ENCODE peak calls at places on chromosome 19, in nine cellular contexts. I, B, L, R, V, J, S, Q and G are unnamed samples.

GRCh38 chr19:7294571-7295212 is 478 bp upstream of the INSR start:
- DNase-seq in I (peak; percentile 69), B (peak; percentile 14), L (no peak), R (no peak), V (peak; percentile 91), J (no peak), S (no peak), Q (no peak), G (peak; percentile 53)

GRCh38 chr19:48628486-48629296 is 8.5 kb downstream of the DBP start:
- DNase-seq in I (no peak), B (no peak), L (no peak), R (no peak), V (peak; percentile 82), J (no peak), S (no peak), Q (no peak), G (no peak)

GRCh38 chr19:17026041-17026658 is 460 bp downstream of the CPAMD8 start:
- DNase-seq in I (no peak), B (no peak), L (no peak), R (no peak), V (peak; percentile 71), J (no peak), S (no peak), Q (no peak), G (peak; percentile 52)

GRCh38 chr19:47725759-47726401 is 12.7 kb downstream of the EHD2 start:
- DNase-seq in I (no peak), B (no peak), L (peak; percentile 78), R (no peak), V (no peak), J (peak; percentile 84), S (no peak), Q (no peak), G (no peak)

GRCh38 chr19:1106841-1107654 is 3.3 kb downstream of the GPX4 start:
- DNase-seq in I (no peak), B (no peak), L (peak; percentile 42), R (no peak), V (no peak), J (no peak), S (no peak), Q (no peak), G (no peak)

GRCh38 chr19:51688665-51689571 is 4.2 kb upstream of the SPACA6 start:
- DNase-seq in I (peak; percentile 95), B (peak; percentile 98), L (peak; percentile 75), R (peak; percentile 95), V (peak; percentile 98), J (no peak), S (no peak), Q (no peak), G (peak; percentile 77)

GRCh38 chr19:54186934-54187381 is 2.4 kb downstream of the MBOAT7 start:
- DNase-seq in I (no peak), B (no peak), L (no peak), R (no peak), V (peak; percentile 74), J (no peak), S (no peak), Q (no peak), G (no peak)

GRCh38 chr19:54452626-54453025 is 3.6 kb downstream of the LENG8 start:
- DNase-seq in I (no peak), B (no peak), L (no peak), R (no peak), V (peak; percentile 61), J (no peak), S (no peak), Q (no peak), G (no peak)

GRCh38 chr19:51564791-51565190 is 6.3 kb upstream of the ZNF175 start:
- DNase-seq in I (no peak), B (no peak), L (no peak), R (no peak), V (no peak), J (no peak), S (no peak), Q (no peak), G (no peak)

GRCh38 chr19:54153731-54154326 is 5.7 kb downstream of the LENG1 start:
- DNase-seq in I (no peak), B (no peak), L (no peak), R (no peak), V (no peak), J (no peak), S (no peak), Q (no peak), G (no peak)

GRCh38 chr19:49557641-49558325 is 22.6 kb downstream of the NOSIP start:
- DNase-seq in I (no peak), B (no peak), L (no peak), R (no peak), V (no peak), J (no peak), S (no peak), Q (no peak), G (no peak)

GRCh38 chr19:35264281-35265125 is 4.3 kb upstream of the USF2 start:
- DNase-seq in I (peak; percentile 10), B (no peak), L (no peak), R (no peak), V (peak; percentile 46), J (no peak), S (no peak), Q (no peak), G (no peak)

GRCh38 chr19:23393121-23393520 is 2.1 kb downstream of the ZNF91 start:
- DNase-seq in I (no peak), B (no peak), L (no peak), R (no peak), V (no peak), J (no peak), S (no peak), Q (no peak), G (no peak)

GRCh38 chr19:42465827-42466280 is 23.1 kb upstream of the CXCL17 start:
- DNase-seq in I (no peak), B (no peak), L (no peak), R (no peak), V (no peak), J (no peak), S (no peak), Q (no peak), G (no peak)

GRCh38 chr19:10517361-10517759 is at the start of gene S1PR5:
- DNase-seq in I (no peak), B (no peak), L (no peak), R (no peak), V (peak; percentile 81), J (no peak), S (no peak), Q (peak; percentile 32), G (peak; percentile 73)

GRCh38 chr19:15213715-15214381 is 13.1 kb upstream of the NOTCH3 start:
- DNase-seq in I (peak; percentile 61), B (no peak), L (no peak), R (no peak), V (peak; percentile 90), J (no peak), S (no peak), Q (no peak), G (peak; percentile 46)

DNA sequence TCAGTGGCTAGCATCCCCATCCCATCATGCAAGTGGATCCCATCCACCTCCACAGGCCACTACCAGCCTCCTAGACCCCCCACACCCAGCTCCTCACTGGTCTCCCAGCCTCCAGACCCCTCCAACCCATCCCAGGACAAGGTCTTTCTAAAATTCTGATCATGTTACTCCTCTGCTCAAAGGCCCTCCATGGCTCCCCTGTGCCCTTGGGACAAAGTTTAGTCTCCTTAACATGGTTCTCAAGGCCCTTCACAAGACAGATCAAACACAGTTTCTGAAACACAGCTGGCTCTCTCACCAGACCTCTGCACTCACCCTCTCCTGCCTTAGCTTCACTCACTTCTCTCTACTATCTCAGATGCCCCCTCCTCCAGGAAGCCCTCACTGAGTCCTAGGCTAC is 9.3 kb downstream of the CEACAM19 start:
- DNase-seq in I (no peak), B (no peak), L (no peak), R (no peak), V (no peak), J (no peak), S (no peak), Q (no peak), G (no peak)
- TF ChIP-seq CTCF in I (no peak), B (no peak), L (no peak), R (no peak), V (no peak), J (no peak), S (no peak), Q (no peak), G (no peak)

DNA sequence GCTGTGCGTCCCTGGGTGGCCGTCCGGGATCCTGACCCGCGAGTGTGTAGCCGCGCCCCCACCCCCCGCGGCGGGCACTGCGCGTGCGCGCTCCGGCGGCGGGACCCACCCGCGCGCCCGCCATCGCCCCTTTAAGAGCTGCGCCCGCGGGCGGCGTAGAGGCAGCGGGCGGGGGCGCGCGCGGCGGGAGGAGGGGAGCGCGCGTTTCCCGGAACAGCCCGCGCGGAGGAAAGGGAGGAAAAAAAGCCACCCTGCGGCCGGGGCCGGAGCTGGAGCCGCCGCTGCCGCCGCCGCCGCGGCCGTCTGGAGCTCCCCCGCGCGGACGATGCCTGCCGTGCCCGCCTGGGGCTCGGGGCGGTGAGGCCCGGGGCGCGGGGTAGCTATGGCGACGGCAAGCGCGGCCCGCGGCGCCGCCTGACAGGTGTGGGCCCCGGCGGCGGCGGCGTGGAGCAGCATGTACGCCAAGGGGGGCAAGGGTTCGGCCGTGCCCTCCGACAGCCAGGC is at the start of gene SSBP4:
- DNase-seq in I (peak; percentile 62), B (peak; percentile 81), L (peak; percentile 89), R (no peak), V (peak; percentile 92), J (no peak), S (no peak), Q (peak; percentile 58), G (peak; percentile 82)
- TF ChIP-seq CTCF in I (no peak), B (no peak), L (peak; percentile 76), R (peak; percentile 2), V (peak; percentile 33), J (no peak), S (no peak), Q (no peak), G (no peak)

GRCh38 chr19:45092747-45093678 is at the start of gene PPP1R37:
- DNase-seq in I (peak; percentile 91), B (peak; percentile 98), L (peak; percentile 95), R (peak; percentile 91), V (peak; percentile 98), J (peak; percentile 82), S (peak; percentile 87), Q (peak; percentile 95), G (peak; percentile 89)
- TF ChIP-seq CTCF in I (no peak), B (peak; percentile 22), L (no peak), R (peak; percentile 8), V (peak; percentile 25), J (no peak), S (peak; percentile 27), Q (peak; percentile 43), G (no peak)

GRCh38 chr19:32459199-32459865 is 53.8 kb downstream of the DPY19L3 start:
- DNase-seq in I (no peak), B (no peak), L (no peak), R (no peak), V (no peak), J (no peak), S (no peak), Q (no peak), G (no peak)

GRCh38 chr19:32465176-32465575 is 59.6 kb downstream of the DPY19L3 start:
- DNase-seq in I (no peak), B (no peak), L (no peak), R (no peak), V (no peak), J (no peak), S (no peak), Q (no peak), G (no peak)

GRCh38 chr19:32469796-32470195 is 64.2 kb downstream of the DPY19L3 start:
- DNase-seq in I (no peak), B (no peak), L (no peak), R (no peak), V (no peak), J (no peak), S (no peak), Q (no peak), G (no peak)

GRCh38 chr19:32460476-32460875 is 54.9 kb downstream of the DPY19L3 start:
- DNase-seq in I (no peak), B (no peak), L (no peak), R (no peak), V (no peak), J (no peak), S (no peak), Q (no peak), G (no peak)

GRCh38 chr19:32464279-32464678 is 58.7 kb downstream of the DPY19L3 start:
- DNase-seq in I (no peak), B (peak; percentile 23), L (no peak), R (no peak), V (no peak), J (no peak), S (no peak), Q (no peak), G (no peak)
- TF ChIP-seq CTCF in I (no peak), B (peak; percentile 40), L (peak; percentile 48), R (peak; percentile 20), V (no peak), J (no peak), S (peak; percentile 48), Q (no peak), G (no peak)